ENCODE peak calls at places on chromosomes 5 and 9, in five cellular contexts. One of them, this sample, is unnamed.

GRCh38 chr9:94065535-94065961 is 18.7 kb upstream of the PTPDC1 start:
- DNase-seq in neural crest cell: peak
- DNase-seq in OCI-LY7: peak
- DNase-seq in AG09309: peak
- DNase-seq in iPS-NIHi11: peak
- DNase-seq in this sample: peak

GRCh38 chr9:10371824-10372223 is 241.0 kb downstream of the PTPRD start:
- DNase-seq in neural crest cell: no peak
- DNase-seq in OCI-LY7: no peak
- DNase-seq in AG09309: no peak
- DNase-seq in iPS-NIHi11: peak
- DNase-seq in this sample: no peak

GRCh38 chr5:1792842-1793266 is 6.8 kb downstream of the MRPL36 start:
- DNase-seq in neural crest cell: no peak
- DNase-seq in OCI-LY7: peak
- DNase-seq in AG09309: peak
- DNase-seq in iPS-NIHi11: no peak
- DNase-seq in this sample: no peak

GRCh38 chr9:3385871-3386270 is 139.9 kb downstream of the RFX3 start:
- DNase-seq in neural crest cell: no peak
- DNase-seq in OCI-LY7: no peak
- DNase-seq in AG09309: no peak
- DNase-seq in iPS-NIHi11: no peak
- DNase-seq in this sample: no peak

GRCh38 chr9:130343445-130343918 is 77.9 kb downstream of the HMCN2 start:
- DNase-seq in neural crest cell: peak
- DNase-seq in OCI-LY7: peak
- DNase-seq in AG09309: no peak
- DNase-seq in iPS-NIHi11: peak
- DNase-seq in this sample: no peak

GRCh38 chr9:4965174-4965821 is 19.8 kb upstream of the JAK2 start:
- DNase-seq in neural crest cell: no peak
- DNase-seq in OCI-LY7: no peak
- DNase-seq in AG09309: no peak
- DNase-seq in iPS-NIHi11: no peak
- DNase-seq in this sample: no peak

GRCh38 chr9:99357575-99357974 is 135.5 kb downstream of the SEC61B start:
- DNase-seq in neural crest cell: no peak
- DNase-seq in OCI-LY7: no peak
- DNase-seq in AG09309: no peak
- DNase-seq in iPS-NIHi11: no peak
- DNase-seq in this sample: no peak

GRCh38 chr9:68750786-68751185 is 45.7 kb downstream of the PIP5K1B start:
- DNase-seq in neural crest cell: no peak
- DNase-seq in OCI-LY7: no peak
- DNase-seq in AG09309: no peak
- DNase-seq in iPS-NIHi11: no peak
- DNase-seq in this sample: no peak

GRCh38 chr9:33881635-33882034 is 64.7 kb downstream of the UBE2R2 start:
- DNase-seq in neural crest cell: no peak
- DNase-seq in OCI-LY7: no peak
- DNase-seq in AG09309: no peak
- DNase-seq in iPS-NIHi11: no peak
- DNase-seq in this sample: no peak

GRCh38 chr5:119445544-119445943 is 6.8 kb upstream of the HSD17B4 start:
- DNase-seq in neural crest cell: no peak
- DNase-seq in OCI-LY7: no peak
- DNase-seq in AG09309: no peak
- DNase-seq in iPS-NIHi11: peak
- DNase-seq in this sample: no peak

GRCh38 chr5:1778138-1779020 is 21.3 kb downstream of the MRPL36 start:
- DNase-seq in neural crest cell: no peak
- DNase-seq in OCI-LY7: no peak
- DNase-seq in AG09309: no peak
- DNase-seq in iPS-NIHi11: no peak
- DNase-seq in this sample: no peak

GRCh38 chr9:109295475-109296110 is 25.3 kb downstream of the EPB41L4B start:
- DNase-seq in neural crest cell: no peak
- DNase-seq in OCI-LY7: no peak
- DNase-seq in AG09309: no peak
- DNase-seq in iPS-NIHi11: no peak
- DNase-seq in this sample: no peak

GRCh38 chr9:134328841-134329575 is 2.8 kb downstream of the RXRA start:
- DNase-seq in neural crest cell: no peak
- DNase-seq in OCI-LY7: no peak
- DNase-seq in AG09309: no peak
- DNase-seq in iPS-NIHi11: no peak
- DNase-seq in this sample: no peak

GRCh38 chr9:19405771-19406170 is 3.0 kb upstream of the ACER2 start:
- DNase-seq in neural crest cell: no peak
- DNase-seq in OCI-LY7: no peak
- DNase-seq in AG09309: no peak
- DNase-seq in iPS-NIHi11: no peak
- DNase-seq in this sample: no peak

GRCh38 chr9:123509646-123510045 is 153.6 kb downstream of the CRB2 start:
- DNase-seq in neural crest cell: no peak
- DNase-seq in OCI-LY7: no peak
- DNase-seq in AG09309: no peak
- DNase-seq in iPS-NIHi11: no peak
- DNase-seq in this sample: no peak

GRCh38 chr9:115640887-115641286 is 512.7 kb upstream of the PAPPA start:
- DNase-seq in neural crest cell: no peak
- DNase-seq in OCI-LY7: no peak
- DNase-seq in AG09309: peak
- DNase-seq in iPS-NIHi11: no peak
- DNase-seq in this sample: no peak

GRCh38 chr5:176533894-176534611 is 3.1 kb downstream of the RNF44 start:
- DNase-seq in neural crest cell: no peak
- DNase-seq in OCI-LY7: peak
- DNase-seq in AG09309: no peak
- DNase-seq in iPS-NIHi11: peak
- DNase-seq in this sample: no peak

GRCh38 chr5:19975795-19976194 is 12.2 kb downstream of the CDH18 start:
- DNase-seq in neural crest cell: no peak
- DNase-seq in OCI-LY7: no peak
- DNase-seq in AG09309: no peak
- DNase-seq in iPS-NIHi11: no peak
- DNase-seq in this sample: no peak

GRCh38 chr9:20591223-20591622 is 31.1 kb downstream of the MLLT3 start:
- DNase-seq in neural crest cell: no peak
- DNase-seq in OCI-LY7: no peak
- DNase-seq in AG09309: no peak
- DNase-seq in iPS-NIHi11: no peak
- DNase-seq in this sample: no peak

GRCh38 chr9:31824860-31825259 is 559.6 kb upstream of the ACO1 start:
- DNase-seq in neural crest cell: no peak
- DNase-seq in OCI-LY7: no peak
- DNase-seq in AG09309: no peak
- DNase-seq in iPS-NIHi11: no peak
- DNase-seq in this sample: no peak

GRCh38 chr5:58462623-58463230 is 2.8 kb upstream of the PLK2 start:
- DNase-seq in neural crest cell: peak
- DNase-seq in OCI-LY7: peak
- DNase-seq in AG09309: no peak
- DNase-seq in iPS-NIHi11: peak
- DNase-seq in this sample: peak

GRCh38 chr9:36138901-36139300 is 2.4 kb downstream of the GLIPR2 start:
- DNase-seq in neural crest cell: no peak
- DNase-seq in OCI-LY7: no peak
- DNase-seq in AG09309: no peak
- DNase-seq in iPS-NIHi11: no peak
- DNase-seq in this sample: no peak

GRCh38 chr5:1752881-1753280 is 46.8 kb downstream of the MRPL36 start:
- DNase-seq in neural crest cell: no peak
- DNase-seq in OCI-LY7: no peak
- DNase-seq in AG09309: no peak
- DNase-seq in iPS-NIHi11: no peak
- DNase-seq in this sample: no peak

GRCh38 chr9:116081437-116082110 is 72.0 kb upstream of the PAPPA start:
- DNase-seq in neural crest cell: no peak
- DNase-seq in OCI-LY7: no peak
- DNase-seq in AG09309: no peak
- DNase-seq in iPS-NIHi11: no peak
- DNase-seq in this sample: no peak

GRCh38 chr5:13412040-13412595 is 532.4 kb downstream of the DNAH5 start:
- DNase-seq in neural crest cell: no peak
- DNase-seq in OCI-LY7: no peak
- DNase-seq in AG09309: no peak
- DNase-seq in iPS-NIHi11: no peak
- DNase-seq in this sample: no peak

GRCh38 chr5:149320791-149321330 is 24.4 kb upstream of the GRPEL2 start:
- DNase-seq in neural crest cell: no peak
- DNase-seq in OCI-LY7: no peak
- DNase-seq in AG09309: peak
- DNase-seq in iPS-NIHi11: peak
- DNase-seq in this sample: peak

GRCh38 chr5:169668732-169669131 is 31.7 kb downstream of the DOCK2 start:
- DNase-seq in neural crest cell: no peak
- DNase-seq in OCI-LY7: no peak
- DNase-seq in AG09309: no peak
- DNase-seq in iPS-NIHi11: peak
- DNase-seq in this sample: no peak

GRCh38 chr9:134301387-134302129 is 24.7 kb upstream of the RXRA start:
- DNase-seq in neural crest cell: no peak
- DNase-seq in OCI-LY7: no peak
- DNase-seq in AG09309: no peak
- DNase-seq in iPS-NIHi11: no peak
- DNase-seq in this sample: no peak

GRCh38 chr5:178695560-178695959 is 34.9 kb downstream of the ZNF354A start:
- DNase-seq in neural crest cell: no peak
- DNase-seq in OCI-LY7: no peak
- DNase-seq in AG09309: no peak
- DNase-seq in iPS-NIHi11: no peak
- DNase-seq in this sample: no peak

GRCh38 chr5:181153814-181154213 is 6.4 kb downstream of the OR2V2 start:
- DNase-seq in neural crest cell: no peak
- DNase-seq in OCI-LY7: no peak
- DNase-seq in AG09309: no peak
- DNase-seq in iPS-NIHi11: no peak
- DNase-seq in this sample: no peak